ENCODE peak calls at places on chromosomes 6 and 20, in eight cellular contexts. One of them, this sample, is unnamed.

GRCh38 chr6:130885392-130886192 is 58.4 kb downstream of the SMLR1 start:
- DNase-seq in tibial nerve: peak; percentile 94
- DNase-seq in vagina: no peak
- DNase-seq in upper lobe of left lung: no peak
- DNase-seq in stomach: peak; percentile 64
- DNase-seq in breast epithelium: no peak
- DNase-seq in heart left ventricle: peak; percentile 65
- DNase-seq in ovary: peak; percentile 53
- DNase-seq in this sample: peak; percentile 87

GRCh38 chr6:42978487-42978792 is 541 bp downstream of the PEX6 start:
- DNase-seq in tibial nerve: no peak
- DNase-seq in vagina: no peak
- DNase-seq in upper lobe of left lung: no peak
- DNase-seq in stomach: no peak
- DNase-seq in breast epithelium: no peak
- DNase-seq in heart left ventricle: no peak
- DNase-seq in ovary: peak; percentile 51
- DNase-seq in this sample: peak; percentile 45

GRCh38 chr20:6038256-6038655 is 15.6 kb downstream of the LRRN4 start:
- DNase-seq in tibial nerve: no peak
- DNase-seq in vagina: no peak
- DNase-seq in upper lobe of left lung: no peak
- DNase-seq in stomach: no peak
- DNase-seq in breast epithelium: no peak
- DNase-seq in heart left ventricle: peak; percentile 60
- DNase-seq in ovary: no peak
- DNase-seq in this sample: no peak

GRCh38 chr6:39350723-39351505 is 28.4 kb upstream of the KCNK16 start:
- DNase-seq in tibial nerve: no peak
- DNase-seq in vagina: no peak
- DNase-seq in upper lobe of left lung: no peak
- DNase-seq in stomach: no peak
- DNase-seq in breast epithelium: no peak
- DNase-seq in heart left ventricle: no peak
- DNase-seq in ovary: no peak
- DNase-seq in this sample: no peak

GRCh38 chr20:40497781-40498691 is 191.0 kb downstream of the MAFB start:
- DNase-seq in tibial nerve: peak; percentile 45
- DNase-seq in vagina: no peak
- DNase-seq in upper lobe of left lung: no peak
- DNase-seq in stomach: no peak
- DNase-seq in breast epithelium: no peak
- DNase-seq in heart left ventricle: peak; percentile 20
- DNase-seq in ovary: no peak
- DNase-seq in this sample: peak; percentile 24

GRCh38 chr20:58349586-58349985 is 39.4 kb upstream of the VAPB start:
- DNase-seq in tibial nerve: no peak
- DNase-seq in vagina: no peak
- DNase-seq in upper lobe of left lung: no peak
- DNase-seq in stomach: no peak
- DNase-seq in breast epithelium: no peak
- DNase-seq in heart left ventricle: no peak
- DNase-seq in ovary: no peak
- DNase-seq in this sample: no peak

GRCh38 chr6:157571269-157571668 is 190.3 kb downstream of the ZDHHC14 start:
- DNase-seq in tibial nerve: no peak
- DNase-seq in vagina: no peak
- DNase-seq in upper lobe of left lung: no peak
- DNase-seq in stomach: no peak
- DNase-seq in breast epithelium: no peak
- DNase-seq in heart left ventricle: no peak
- DNase-seq in ovary: no peak
- DNase-seq in this sample: no peak

GRCh38 chr6:79833264-79833663 is 114.1 kb downstream of the ELOVL4 start:
- DNase-seq in tibial nerve: no peak
- DNase-seq in vagina: no peak
- DNase-seq in upper lobe of left lung: no peak
- DNase-seq in stomach: no peak
- DNase-seq in breast epithelium: no peak
- DNase-seq in heart left ventricle: no peak
- DNase-seq in ovary: no peak
- DNase-seq in this sample: no peak

GRCh38 chr20:21302645-21303060 is 478 bp upstream of the XRN2 start:
- DNase-seq in tibial nerve: no peak
- DNase-seq in vagina: no peak
- DNase-seq in upper lobe of left lung: no peak
- DNase-seq in stomach: no peak
- DNase-seq in breast epithelium: no peak
- DNase-seq in heart left ventricle: no peak
- DNase-seq in ovary: no peak
- DNase-seq in this sample: no peak

GRCh38 chr20:21301940-21302644 is 1.0 kb upstream of the XRN2 start:
- DNase-seq in tibial nerve: no peak
- DNase-seq in vagina: no peak
- DNase-seq in upper lobe of left lung: no peak
- DNase-seq in stomach: no peak
- DNase-seq in breast epithelium: no peak
- DNase-seq in heart left ventricle: no peak
- DNase-seq in ovary: no peak
- DNase-seq in this sample: no peak

GRCh38 chr20:21303872-21304586 is 898 bp downstream of the XRN2 start:
- DNase-seq in tibial nerve: no peak
- DNase-seq in vagina: no peak
- DNase-seq in upper lobe of left lung: no peak
- DNase-seq in stomach: no peak
- DNase-seq in breast epithelium: no peak
- DNase-seq in heart left ventricle: no peak
- DNase-seq in ovary: no peak
- DNase-seq in this sample: no peak

GRCh38 chr20:21308340-21308739 is 5.2 kb downstream of the XRN2 start:
- DNase-seq in tibial nerve: no peak
- DNase-seq in vagina: no peak
- DNase-seq in upper lobe of left lung: no peak
- DNase-seq in stomach: no peak
- DNase-seq in breast epithelium: no peak
- DNase-seq in heart left ventricle: no peak
- DNase-seq in ovary: no peak
- DNase-seq in this sample: no peak

DNA sequence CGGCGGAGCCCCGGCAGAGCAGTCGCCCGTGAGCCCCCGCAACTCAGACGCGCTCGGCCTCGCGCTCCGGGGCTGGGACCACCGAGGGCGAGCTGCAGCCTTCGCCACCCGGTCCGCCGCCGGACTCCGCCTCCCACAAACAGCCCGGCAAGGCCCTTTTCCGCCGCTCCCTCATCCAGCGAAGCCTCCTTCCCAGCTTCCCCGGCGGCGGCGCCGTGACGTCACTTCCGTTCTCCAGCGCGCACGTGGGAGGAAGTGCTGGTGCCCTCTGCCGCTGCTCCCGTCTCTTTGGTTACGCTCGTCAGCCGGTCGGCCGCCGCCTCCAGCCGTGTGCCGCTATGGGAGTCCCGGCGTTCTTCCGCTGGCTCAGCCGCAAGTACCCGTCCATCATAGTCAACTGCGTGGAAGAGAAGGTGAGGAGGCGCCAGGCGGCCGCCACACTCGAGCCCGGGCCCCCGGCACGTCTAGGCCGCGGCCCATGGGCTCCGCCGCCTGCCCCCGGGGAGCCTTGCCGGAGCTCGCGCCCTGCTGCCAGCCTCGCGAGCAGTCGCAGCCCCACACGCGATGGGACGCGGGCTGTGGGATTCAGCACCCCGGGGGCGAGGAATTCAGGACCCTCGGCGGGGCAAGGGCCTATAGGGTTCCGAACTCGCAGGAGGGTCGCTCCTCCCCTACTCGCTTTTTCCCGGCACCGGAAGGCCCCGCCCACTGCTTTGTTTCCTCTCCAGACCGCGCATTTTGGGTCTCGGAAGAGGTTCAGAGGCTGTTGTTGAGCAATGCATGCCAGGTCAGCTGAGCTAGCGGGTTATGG is at the start of gene XRN2:
- DNase-seq in tibial nerve: peak; percentile 93
- DNase-seq in vagina: no peak
- DNase-seq in upper lobe of left lung: peak; percentile 100
- DNase-seq in stomach: peak; percentile 96
- DNase-seq in breast epithelium: peak; percentile 95
- DNase-seq in heart left ventricle: peak; percentile 96
- DNase-seq in ovary: peak; percentile 96
- DNase-seq in this sample: peak; percentile 96
- TF ChIP-seq POLR2A in tibial nerve: peak; percentile 48
- TF ChIP-seq POLR2A in vagina: no peak
- TF ChIP-seq POLR2A in upper lobe of left lung: peak; percentile 92
- TF ChIP-seq POLR2A in stomach: no peak
- TF ChIP-seq POLR2A in breast epithelium: peak; percentile 83
- TF ChIP-seq POLR2A in heart left ventricle: peak; percentile 74
- TF ChIP-seq POLR2A in ovary: peak; percentile 84
- TF ChIP-seq POLR2A in this sample: peak; percentile 60

GRCh38 chr20:36861625-36861874 is 14.4 kb upstream of the TLDC2 start:
- DNase-seq in tibial nerve: no peak
- DNase-seq in vagina: no peak
- DNase-seq in upper lobe of left lung: no peak
- DNase-seq in stomach: no peak
- DNase-seq in breast epithelium: no peak
- DNase-seq in heart left ventricle: peak; percentile 53
- DNase-seq in ovary: no peak
- DNase-seq in this sample: no peak

GRCh38 chr20:36860811-36861624 is 14.9 kb upstream of the TLDC2 start:
- DNase-seq in tibial nerve: no peak
- DNase-seq in vagina: no peak
- DNase-seq in upper lobe of left lung: no peak
- DNase-seq in stomach: no peak
- DNase-seq in breast epithelium: no peak
- DNase-seq in heart left ventricle: no peak
- DNase-seq in ovary: no peak
- DNase-seq in this sample: no peak

GRCh38 chr20:36859282-36859555 is 16.7 kb upstream of the TLDC2 start:
- DNase-seq in tibial nerve: no peak
- DNase-seq in vagina: no peak
- DNase-seq in upper lobe of left lung: no peak
- DNase-seq in stomach: no peak
- DNase-seq in breast epithelium: no peak
- DNase-seq in heart left ventricle: no peak
- DNase-seq in ovary: no peak
- DNase-seq in this sample: no peak

GRCh38 chr20:36859700-36860330 is 16.1 kb upstream of the TLDC2 start:
- DNase-seq in tibial nerve: no peak
- DNase-seq in vagina: no peak
- DNase-seq in upper lobe of left lung: no peak
- DNase-seq in stomach: no peak
- DNase-seq in breast epithelium: no peak
- DNase-seq in heart left ventricle: no peak
- DNase-seq in ovary: no peak
- DNase-seq in this sample: no peak

GRCh38 chr20:36860339-36860738 is 15.6 kb upstream of the TLDC2 start:
- DNase-seq in tibial nerve: no peak
- DNase-seq in vagina: no peak
- DNase-seq in upper lobe of left lung: no peak
- DNase-seq in stomach: no peak
- DNase-seq in breast epithelium: no peak
- DNase-seq in heart left ventricle: no peak
- DNase-seq in ovary: no peak
- DNase-seq in this sample: no peak
- H3K4me1 ChIP-seq in tibial nerve: peaks cover 79% of the 10 kb centered on the region
- H3K4me1 ChIP-seq in vagina: peaks cover 77% of the 10 kb centered on the region
- H3K4me1 ChIP-seq in upper lobe of left lung: peaks cover 62% of the 10 kb centered on the region
- H3K4me1 ChIP-seq in stomach: peaks cover 85% of the 10 kb centered on the region
- H3K4me1 ChIP-seq in breast epithelium: peaks cover 25% of the 10 kb centered on the region
- H3K4me1 ChIP-seq in heart left ventricle: peaks cover 75% of the 10 kb centered on the region
- H3K4me1 ChIP-seq in ovary: peaks cover 33% of the 10 kb centered on the region
- H3K4me1 ChIP-seq in this sample: peaks cover 76% of the 10 kb centered on the region

DNA sequence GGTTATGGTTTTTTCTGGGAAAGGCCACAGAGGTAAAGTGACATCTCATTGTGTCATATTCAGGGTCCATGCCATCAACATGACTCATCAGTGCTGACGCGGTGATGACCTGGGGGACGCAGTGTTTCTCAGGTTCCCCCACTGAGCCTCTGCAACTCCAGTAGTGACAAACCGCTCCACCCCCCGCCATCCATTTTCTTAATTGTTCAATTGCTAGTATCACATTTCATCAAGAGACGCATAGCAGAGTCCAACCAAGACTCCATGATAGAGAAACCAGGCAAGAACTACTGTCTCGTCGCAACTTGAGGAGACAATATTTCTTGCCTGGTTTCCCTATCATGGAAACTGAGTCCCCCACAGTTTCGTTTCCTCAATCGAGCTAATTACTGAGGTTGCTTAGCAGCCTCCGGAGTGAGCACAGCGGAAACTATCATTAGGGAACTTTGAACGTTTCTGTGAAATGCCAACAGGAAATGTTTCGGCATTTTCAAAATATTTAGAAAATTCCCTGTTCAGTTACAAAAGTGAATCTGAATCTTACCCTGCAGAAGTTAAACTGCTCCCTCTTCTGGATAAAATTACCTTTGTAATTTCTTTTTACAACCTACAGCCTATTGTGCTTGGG is 12.2 kb upstream of the SERPINB1 start:
- DNase-seq in tibial nerve: peak; percentile 47
- DNase-seq in vagina: no peak
- DNase-seq in upper lobe of left lung: no peak
- DNase-seq in stomach: no peak
- DNase-seq in breast epithelium: no peak
- DNase-seq in heart left ventricle: no peak
- DNase-seq in ovary: no peak
- DNase-seq in this sample: no peak
- TF ChIP-seq POLR2A in tibial nerve: no peak
- TF ChIP-seq POLR2A in vagina: no peak
- TF ChIP-seq POLR2A in upper lobe of left lung: peak; percentile 23
- TF ChIP-seq POLR2A in stomach: no peak
- TF ChIP-seq POLR2A in breast epithelium: no peak
- TF ChIP-seq POLR2A in heart left ventricle: no peak
- TF ChIP-seq POLR2A in ovary: no peak
- TF ChIP-seq POLR2A in this sample: no peak

DNA sequence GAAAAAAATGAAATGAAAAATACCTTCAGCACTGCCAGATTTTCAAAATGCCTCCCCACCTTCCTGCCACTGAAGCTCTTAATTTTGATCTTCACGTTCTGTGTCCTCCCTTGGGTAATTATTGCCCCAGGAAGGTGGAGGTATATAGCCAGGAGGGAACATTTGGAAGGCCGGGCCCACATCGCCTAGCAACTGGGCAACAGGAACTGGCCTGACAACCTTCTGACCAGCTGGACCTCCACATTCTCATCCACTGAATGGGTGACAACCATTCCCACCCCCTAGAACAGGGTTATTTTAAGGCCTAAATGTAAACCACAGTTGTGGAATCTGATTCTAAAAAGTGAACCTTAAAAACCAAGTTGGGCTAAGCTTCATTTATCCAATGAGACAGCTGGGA is 3.2 kb downstream of the RRBP1 start:
- DNase-seq in tibial nerve: no peak
- DNase-seq in vagina: no peak
- DNase-seq in upper lobe of left lung: no peak
- DNase-seq in stomach: no peak
- DNase-seq in breast epithelium: no peak
- DNase-seq in heart left ventricle: no peak
- DNase-seq in ovary: no peak
- DNase-seq in this sample: no peak
- H3K4me1 ChIP-seq in tibial nerve: peaks cover 52% of the 10 kb centered on the region
- H3K4me1 ChIP-seq in vagina: peaks cover 60% of the 10 kb centered on the region
- H3K4me1 ChIP-seq in upper lobe of left lung: peaks cover 44% of the 10 kb centered on the region
- H3K4me1 ChIP-seq in stomach: peaks cover 82% of the 10 kb centered on the region
- H3K4me1 ChIP-seq in breast epithelium: peaks cover 12% of the 10 kb centered on the region
- H3K4me1 ChIP-seq in heart left ventricle: peaks cover 70% of the 10 kb centered on the region
- H3K4me1 ChIP-seq in ovary: peaks cover 9% of the 10 kb centered on the region
- H3K4me1 ChIP-seq in this sample: peaks cover 16% of the 10 kb centered on the region

This sample was measured in testis.